ENCODE peak calls at places on chromosome 4, in four cellular contexts. Q is HEK293T, I is K562, P is HepG2. M is an unnamed sample.

GRCh38 chr4:89598602-89599001 is 238.4 kb downstream of the SNCA start:
- DNase-seq in Q (peak), I (no peak), P (peak), M (no peak)

GRCh38 chr4:129751646-129752045 is 655.7 kb downstream of the C4orf33 start:
- DNase-seq in Q (no peak), P (no peak), I (no peak), M (no peak)

GRCh38 chr4:47972181-47972580 is 44.3 kb downstream of the CNGA1 start:
- DNase-seq in P (no peak), I (no peak), Q (no peak), M (no peak)

GRCh38 chr4:3709061-3709845 is 56.9 kb upstream of the ADRA2C start:
- DNase-seq in P (no peak), Q (no peak), I (no peak), M (no peak)

GRCh38 chr4:128737098-128737513 is 72.4 kb upstream of the JADE1 start:
- DNase-seq in I (no peak), P (no peak), Q (no peak), M (no peak)

GRCh38 chr4:123603165-123603564 is 206.6 kb downstream of the SPRY1 start:
- DNase-seq in I (no peak), Q (no peak), P (peak), M (no peak)

GRCh38 chr4:25856756-25857155 is 6.0 kb downstream of the SEL1L3 start:
- DNase-seq in Q (no peak), I (no peak), P (no peak), M (no peak)

GRCh38 chr4:7280906-7281305 is 88.6 kb downstream of the SORCS2 start:
- DNase-seq in P (no peak), I (no peak), Q (no peak), M (no peak)

GRCh38 chr4:90445380-90445779 is 318.2 kb downstream of the CCSER1 start:
- DNase-seq in I (no peak), Q (no peak), P (no peak), M (no peak)

GRCh38 chr4:9146967-9147366 is 23.2 kb upstream of the FAM90A26 start:
- DNase-seq in Q (no peak), P (no peak), I (no peak), M (no peak)

GRCh38 chr4:78720994-78721677 is 55.0 kb upstream of the BMP2K start:
- DNase-seq in P (peak), I (peak), Q (no peak), M (no peak)

GRCh38 chr4:2434420-2434819 is 15.7 kb downstream of the CFAP99 start:
- DNase-seq in Q (no peak), P (no peak), I (no peak), M (no peak)

GRCh38 chr4:2433609-2434350 is 15.0 kb downstream of the CFAP99 start:
- DNase-seq in P (no peak), Q (no peak), I (no peak), M (no peak)

GRCh38 chr4:2436301-2436700 is 17.5 kb downstream of the CFAP99 start:
- DNase-seq in Q (no peak), P (no peak), I (no peak), M (no peak)

GRCh38 chr4:2432004-2432403 is 13.2 kb downstream of the CFAP99 start:
- DNase-seq in Q (no peak), I (no peak), P (no peak), M (no peak)

GRCh38 chr4:2432991-2433530 is 14.3 kb downstream of the CFAP99 start:
- DNase-seq in Q (no peak), I (peak), P (no peak), M (no peak)
- TF ChIP-seq SP1 in Q (no peak), I (no peak), P (no peak), M (no peak)

GRCh38 chr4:56626420-56626819 is 54.7 kb downstream of the HOPX start:
- DNase-seq in I (no peak), Q (no peak), P (no peak), M (no peak)

GRCh38 chr4:56618734-56619133 is 62.4 kb downstream of the HOPX start:
- DNase-seq in I (no peak), P (no peak), Q (no peak), M (no peak)

GRCh38 chr4:56619816-56620215 is 61.3 kb downstream of the HOPX start:
- DNase-seq in P (no peak), I (no peak), Q (no peak), M (peak)

GRCh38 chr4:56619160-56619559 is 61.9 kb downstream of the HOPX start:
- DNase-seq in I (no peak), P (no peak), Q (no peak), M (no peak)

GRCh38 chr4:56622176-56622575 is 58.9 kb downstream of the HOPX start:
- DNase-seq in P (no peak), Q (no peak), I (no peak), M (no peak)
- TF ChIP-seq ELF4 in P (no peak), Q (no peak), I (no peak), M (no peak)

DNA sequence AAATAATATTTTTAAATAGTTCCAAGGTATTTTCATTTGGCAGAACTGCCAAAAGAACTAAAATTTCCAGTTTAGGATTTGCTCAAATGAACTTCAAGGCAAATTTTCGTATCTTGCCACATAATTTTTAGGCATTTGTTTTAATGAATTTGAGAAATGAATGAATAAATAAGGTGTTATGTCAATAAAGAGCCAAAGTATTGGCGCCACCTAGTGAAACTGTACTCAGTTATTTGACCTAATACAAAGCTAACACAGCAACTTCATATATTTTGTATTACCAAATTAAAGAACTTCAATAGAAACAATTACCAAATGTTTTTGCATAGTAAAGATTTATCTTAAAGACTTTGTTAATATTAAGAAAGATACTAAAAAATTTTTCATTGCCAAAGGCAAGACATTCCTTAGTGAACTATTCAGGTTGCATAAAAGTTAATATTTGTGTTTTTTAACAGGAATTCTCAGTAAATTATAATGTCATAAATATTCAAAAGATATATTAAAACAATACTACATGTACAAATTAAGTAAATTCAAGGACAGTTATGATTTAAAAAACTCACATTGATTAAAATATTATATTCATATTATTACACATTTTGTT is 50.3 kb downstream of the STPG2 start:
- DNase-seq in P (peak), Q (no peak), I (no peak), M (no peak)
- TF ChIP-seq SP1 in P (no peak), Q (no peak), I (no peak), M (no peak)

DNA sequence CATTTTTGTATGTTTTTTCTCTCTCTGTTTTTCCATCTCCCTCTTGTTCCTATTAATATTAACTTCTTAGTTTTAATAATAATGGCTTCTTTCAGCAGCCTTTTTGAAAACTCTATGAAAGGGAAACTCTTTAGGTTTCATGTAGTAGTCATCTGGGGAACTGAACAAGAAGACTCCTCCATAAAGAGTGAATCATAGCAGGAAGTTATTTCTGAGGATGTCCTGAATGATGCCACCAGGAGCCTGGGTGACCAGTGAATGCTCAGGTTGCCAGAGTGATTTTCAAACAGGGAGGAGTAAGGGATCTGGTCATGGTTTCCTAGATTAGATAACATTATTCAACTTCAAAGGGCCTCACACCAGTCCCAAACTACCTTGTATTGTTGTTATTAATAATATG is 212.8 kb upstream of the PDE5A start:
- DNase-seq in I (no peak), Q (no peak), P (no peak), M (no peak)
- TF ChIP-seq ELF4 in I (no peak), Q (no peak), P (no peak), M (no peak)

DNA sequence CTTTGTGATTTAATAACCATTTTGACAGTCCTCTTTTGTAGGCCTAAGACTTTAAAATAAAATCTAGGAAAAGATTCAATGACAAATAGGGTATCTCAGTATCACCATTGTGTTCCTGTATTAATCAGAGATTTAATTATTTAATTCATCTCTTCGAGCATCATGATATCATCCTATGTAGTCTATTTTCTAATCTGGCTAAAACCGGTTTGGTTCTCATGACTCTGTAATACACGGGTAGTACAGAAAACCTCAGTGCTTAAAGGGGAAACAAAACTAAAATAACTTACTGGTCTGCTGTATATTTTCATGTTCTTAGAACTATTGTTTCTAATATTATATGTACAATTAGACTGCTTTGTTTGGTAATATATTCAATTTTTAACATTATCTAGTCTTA is 23.7 kb upstream of the FBXW7 start:
- DNase-seq in Q (no peak), I (no peak), P (no peak), M (no peak)
- TF ChIP-seq SP1 in Q (no peak), I (no peak), P (no peak), M (no peak)

GRCh38 chr4:650951-651883 is 22.9 kb downstream of the ATP5ME start:
- DNase-seq in Q (no peak), P (no peak), I (no peak), M (peak)
- TF ChIP-seq ELF4 in Q (no peak), P (no peak), I (no peak), M (no peak)

GRCh38 chr4:17018013-17018412 is 119.6 kb upstream of the LDB2 start:
- DNase-seq in I (no peak), Q (no peak), P (no peak), M (no peak)

GRCh38 chr4:17010426-17011087 is 112.1 kb upstream of the LDB2 start:
- DNase-seq in Q (no peak), I (no peak), P (no peak), M (no peak)

GRCh38 chr4:17009871-17010367 is 111.5 kb upstream of the LDB2 start:
- DNase-seq in Q (no peak), P (no peak), I (no peak), M (no peak)

DNA sequence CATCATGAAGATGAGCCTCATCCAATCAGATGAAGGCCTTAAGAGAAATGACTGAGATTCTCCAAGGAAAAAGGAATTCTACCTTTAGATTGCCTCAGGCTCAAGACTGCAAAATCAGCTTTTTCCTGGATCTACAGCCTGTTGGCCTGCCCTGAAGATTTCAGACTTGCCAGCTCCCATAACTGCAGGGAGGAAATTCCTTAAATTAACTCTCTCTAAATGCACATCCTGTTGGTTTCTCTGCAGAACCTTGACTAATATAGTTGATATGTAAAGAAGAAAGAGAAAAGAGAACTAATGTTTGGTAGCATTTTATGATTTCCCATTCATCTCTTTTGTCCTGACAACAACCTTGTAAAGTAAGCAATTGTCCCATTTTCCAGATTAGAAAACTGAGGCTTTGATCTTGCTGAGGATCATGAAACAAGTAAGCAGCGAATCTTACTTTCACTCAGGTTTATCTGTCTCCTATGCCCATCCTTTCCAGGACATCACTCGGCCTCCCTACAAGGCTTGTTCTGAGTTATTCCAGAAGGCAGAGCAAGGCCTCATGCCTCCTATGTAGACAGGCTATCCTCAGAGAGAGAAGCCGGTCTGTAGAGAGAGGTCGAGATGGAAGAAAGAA is 115.0 kb upstream of the LDB2 start:
- DNase-seq in Q (no peak), P (no peak), I (no peak), M (no peak)
- TF ChIP-seq SP1 in Q (no peak), P (no peak), I (no peak), M (no peak)

GRCh38 chr4:147118523-147118922 is 172.9 kb upstream of the TTC29 start:
- DNase-seq in Q (no peak), P (no peak), I (no peak), M (no peak)

GRCh38 chr4:147122697-147123472 is 177.2 kb upstream of the TTC29 start:
- DNase-seq in I (no peak), P (no peak), Q (no peak), M (no peak)

GRCh38 chr4:147117400-147117799 is 171.7 kb upstream of the TTC29 start:
- DNase-seq in Q (peak), P (no peak), I (no peak), M (no peak)
- TF ChIP-seq ELF4 in Q (no peak), P (no peak), I (no peak), M (no peak)

GRCh38 chr4:6191448-6192130 is 8.8 kb downstream of the JAKMIP1 start:
- DNase-seq in I (no peak), Q (no peak), P (peak), M (no peak)
- TF ChIP-seq SP1 in I (no peak), Q (no peak), P (no peak), M (no peak)